ENCODE peak calls at places on chromosomes 11 and 22, in ten cellular contexts. G, C, P, T, D, U, M, Q, X and O are unnamed samples. For H3K27me3, the result is how much of the 10 kb centered on the place peaks cover.

GRCh38 chr11:75301131-75301530 is 50.3 kb downstream of the ARRB1 start:
- DNase-seq in G (no peak), C (no peak), P (no peak), T (no peak), D (no peak), U (no peak), M (no peak), Q (peak), X (no peak), O (no peak)

GRCh38 chr11:59556883-59557205 is 45.5 kb downstream of the OR4D9 start:
- DNase-seq in G (no peak), C (no peak), P (no peak), T (no peak), D (no peak), U (no peak), M (no peak), Q (no peak), X (no peak), O (no peak)

GRCh38 chr11:47800759-47801158 is 33.6 kb upstream of the FNBP4 start:
- DNase-seq in G (no peak), C (no peak), P (no peak), T (no peak), D (no peak), U (no peak), M (no peak), Q (no peak), X (no peak), O (no peak)

GRCh38 chr11:57568330-57568766 is 876 bp upstream of the UBE2L6 start:
- DNase-seq in G (peak), C (peak), P (peak), T (peak), D (no peak), U (peak), M (peak), Q (peak), X (no peak), O (peak)

GRCh38 chr22:27420186-27420816 is 381.3 kb downstream of the MN1 start:
- DNase-seq in G (no peak), C (no peak), P (no peak), T (no peak), D (no peak), U (peak), M (no peak), Q (no peak), X (no peak), O (no peak)

GRCh38 chr11:67468509-67468834 is 579 bp downstream of the TMEM134 start:
- DNase-seq in G (no peak), C (no peak), P (no peak), T (no peak), D (no peak), U (no peak), M (no peak), Q (no peak), X (peak), O (no peak)

GRCh38 chr11:45237666-45238348 is 48.3 kb downstream of the SYT13 start:
- DNase-seq in G (peak), C (no peak), P (no peak), T (no peak), D (no peak), U (no peak), M (no peak), Q (no peak), X (no peak), O (no peak)

GRCh38 chr11:76919467-76919866 is 58.7 kb downstream of the ACER3 start:
- DNase-seq in G (no peak), C (no peak), P (no peak), T (no peak), D (no peak), U (no peak), M (no peak), Q (no peak), X (no peak), O (no peak)

GRCh38 chr22:17266261-17266971 is 47.2 kb upstream of the ADA2 start:
- DNase-seq in G (no peak), C (no peak), P (peak), T (peak), D (peak), U (no peak), M (peak), Q (peak), X (peak), O (no peak)

GRCh38 chr11:118079507-118079906 is 2.6 kb downstream of the TMPRSS4 start:
- DNase-seq in G (no peak), C (peak), P (no peak), T (no peak), D (peak), U (no peak), M (no peak), Q (no peak), X (no peak), O (no peak)

GRCh38 chr11:12119502-12119901 is 9.1 kb downstream of the MICAL2 start:
- DNase-seq in G (no peak), C (no peak), P (no peak), T (no peak), D (peak), U (no peak), M (no peak), Q (no peak), X (peak), O (no peak)

GRCh38 chr11:13942908-13943505 is 19.5 kb upstream of the SPON1 start:
- DNase-seq in G (no peak), C (peak), P (no peak), T (no peak), D (no peak), U (peak), M (no peak), Q (no peak), X (no peak), O (peak)

GRCh38 chr11:7512525-7513209 is 1.1 kb upstream of the PPFIBP2 start:
- DNase-seq in G (peak), C (no peak), P (peak), T (peak), D (peak), U (peak), M (peak), Q (peak), X (no peak), O (no peak)

GRCh38 chr11:4103269-4103668 is 8.7 kb downstream of the RRM1 start:
- DNase-seq in G (no peak), C (no peak), P (no peak), T (no peak), D (no peak), U (no peak), M (no peak), Q (no peak), X (no peak), O (no peak)

GRCh38 chr22:50526849-50527801 is 1.7 kb upstream of the SCO2 start:
- DNase-seq in G (peak), C (peak), P (no peak), T (no peak), D (no peak), U (peak), M (no peak), Q (peak), X (peak), O (no peak)

GRCh38 chr22:50216161-50216683 is 15.4 kb downstream of the SELENOO start:
- DNase-seq in G (no peak), C (no peak), P (no peak), T (no peak), D (no peak), U (no peak), M (no peak), Q (no peak), X (no peak), O (no peak)

GRCh38 chr22:39956932-39957664 is 3.1 kb upstream of the TMA7B start:
- DNase-seq in G (no peak), C (no peak), P (no peak), T (no peak), D (no peak), U (no peak), M (no peak), Q (no peak), X (no peak), O (no peak)

GRCh38 chr22:20453222-20453621 is 15.6 kb upstream of the SCARF2 start:
- DNase-seq in G (no peak), C (no peak), P (no peak), T (no peak), D (no peak), U (no peak), M (no peak), Q (no peak), X (no peak), O (no peak)

GRCh38 chr11:72072348-72072747 is 8.0 kb downstream of the NUMA1 start:
- DNase-seq in G (no peak), C (peak), P (peak), T (no peak), D (no peak), U (peak), M (no peak), Q (no peak), X (peak), O (peak)

GRCh38 chr22:44261164-44261860 is 51.4 kb downstream of the SHISAL1 start:
- DNase-seq in G (peak), C (no peak), P (no peak), T (no peak), D (no peak), U (no peak), M (peak), Q (no peak), X (peak), O (no peak)

GRCh38 chr22:39896313-39896996 is 2.9 kb upstream of the ENTHD1 start:
- DNase-seq in G (no peak), C (no peak), P (no peak), T (no peak), D (no peak), U (no peak), M (no peak), Q (no peak), X (no peak), O (no peak)

GRCh38 chr22:36419177-36419911 is 31.6 kb upstream of the MYH9 start:
- DNase-seq in G (no peak), C (no peak), P (peak), T (peak), D (no peak), U (peak), M (no peak), Q (peak), X (peak), O (peak)

GRCh38 chr11:70471254-70471653 is 72.9 kb downstream of the CTTN start:
- DNase-seq in G (no peak), C (peak), P (peak), T (no peak), D (no peak), U (peak), M (no peak), Q (no peak), X (peak), O (peak)

GRCh38 chr11:9974375-9974774 is 310.5 kb downstream of the SWAP70 start:
- DNase-seq in G (no peak), C (no peak), P (no peak), T (no peak), D (no peak), U (no peak), M (no peak), Q (no peak), X (no peak), O (no peak)

GRCh38 chr11:63762662-63763505 is 5.7 kb downstream of the ZFTA start:
- DNase-seq in G (peak), C (no peak), P (peak), T (peak), D (peak), U (peak), M (peak), Q (peak), X (no peak), O (no peak)

GRCh38 chr11:45615182-45615792 is 50.1 kb downstream of the CHST1 start:
- DNase-seq in G (no peak), C (no peak), P (no peak), T (no peak), D (no peak), U (no peak), M (no peak), Q (no peak), X (no peak), O (no peak)

GRCh38 chr22:39524753-39525657 is 4.6 kb downstream of the ATF4 start:
- DNase-seq in G (no peak), C (no peak), P (no peak), T (no peak), D (no peak), U (no peak), M (no peak), Q (no peak), X (no peak), O (no peak)

GRCh38 chr11:117440258-117440657 is 112.6 kb downstream of the CEP164 start:
- DNase-seq in G (no peak), C (no peak), P (no peak), T (no peak), D (no peak), U (no peak), M (no peak), Q (no peak), X (no peak), O (no peak)

GRCh38 chr11:79237676-79238075 is 203.2 kb downstream of the TENM4 start:
- DNase-seq in G (peak), C (peak), P (peak), T (no peak), D (no peak), U (peak), M (no peak), Q (peak), X (no peak), O (no peak)
- H3K27me3 ChIP-seq in G (under half), C (under half), P (under half), T (under half), D (under half), U (under half), M (under half), Q (under half), X (under half), O (under half)

DNA sequence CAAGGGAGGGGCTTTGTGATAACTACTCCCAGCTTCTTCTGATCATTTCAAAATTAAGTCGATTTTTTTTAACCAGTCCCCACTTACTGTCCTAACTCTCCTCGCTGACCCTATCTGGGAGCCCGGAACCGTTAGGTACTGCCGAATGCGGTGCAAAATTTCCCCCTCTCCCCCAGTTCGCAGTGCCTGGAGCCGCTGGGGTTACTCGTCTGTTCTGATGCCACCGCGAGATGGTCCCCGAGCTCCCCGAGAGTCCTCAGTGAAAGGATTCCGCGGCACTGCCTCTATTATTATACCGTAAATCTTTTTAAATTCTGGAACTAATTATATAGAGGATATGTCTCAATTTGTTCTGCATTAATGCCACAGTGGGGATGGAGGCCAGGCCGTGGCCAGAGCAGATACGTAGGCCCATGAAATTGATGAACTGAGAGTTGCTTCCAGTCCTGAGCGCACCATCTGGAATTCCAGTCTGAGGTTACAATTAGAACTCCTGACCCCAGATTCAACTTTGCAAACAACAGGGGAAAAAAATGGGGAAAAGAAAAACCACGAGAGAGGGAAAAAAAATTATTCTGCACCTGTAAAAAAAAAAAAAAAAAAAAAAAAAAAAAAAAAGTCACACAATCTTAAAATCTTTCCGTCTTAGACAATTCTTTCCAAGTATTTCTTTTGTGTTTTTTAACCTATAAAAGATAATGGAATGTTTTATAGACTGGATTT is 4.3 kb upstream of the WT1 start:
- DNase-seq in G (no peak), C (no peak), P (no peak), T (peak), D (no peak), U (no peak), M (no peak), Q (no peak), X (no peak), O (no peak)
- H3K27me3 ChIP-seq in G (under half), C (half or more), P (half or more), T (under half), D (half or more), U (under half), M (half or more), Q (under half), X (under half), O (half or more)

DNA sequence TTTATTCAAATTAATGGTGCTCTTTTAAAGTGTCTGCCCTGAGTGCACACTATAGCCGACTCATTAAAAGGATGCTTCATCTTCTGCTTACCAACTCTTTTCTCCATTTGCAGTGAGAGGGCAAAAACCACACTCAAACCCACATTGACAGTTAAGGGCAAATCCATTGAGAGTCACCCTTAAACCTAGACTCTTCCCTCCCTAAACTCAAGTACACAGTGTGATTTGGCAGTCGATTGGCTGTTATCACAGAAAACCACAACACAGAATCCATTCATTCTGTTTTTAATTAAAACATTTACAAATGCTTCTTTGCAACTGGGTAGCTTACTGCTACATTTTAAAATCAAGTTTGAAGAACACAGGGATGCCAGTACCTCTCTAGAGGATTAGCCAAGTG is 120.0 kb downstream of the CADM1 start:
- DNase-seq in G (no peak), C (no peak), P (no peak), T (no peak), D (no peak), U (no peak), M (no peak), Q (no peak), X (no peak), O (no peak)
- H3K27me3 ChIP-seq in G (under half), C (under half), P (under half), T (under half), D (under half), U (under half), M (under half), Q (under half), X (under half), O (under half)

GRCh38 chr11:1597331-1597741 is 758 bp downstream of the KRTAP5-2 start:
- DNase-seq in G (peak), C (no peak), P (no peak), T (no peak), D (no peak), U (no peak), M (no peak), Q (no peak), X (no peak), O (no peak)
- H3K27me3 ChIP-seq in G (under half), C (under half), P (under half), T (under half), D (under half), U (under half), M (under half), Q (under half), X (under half), O (under half)

DNA sequence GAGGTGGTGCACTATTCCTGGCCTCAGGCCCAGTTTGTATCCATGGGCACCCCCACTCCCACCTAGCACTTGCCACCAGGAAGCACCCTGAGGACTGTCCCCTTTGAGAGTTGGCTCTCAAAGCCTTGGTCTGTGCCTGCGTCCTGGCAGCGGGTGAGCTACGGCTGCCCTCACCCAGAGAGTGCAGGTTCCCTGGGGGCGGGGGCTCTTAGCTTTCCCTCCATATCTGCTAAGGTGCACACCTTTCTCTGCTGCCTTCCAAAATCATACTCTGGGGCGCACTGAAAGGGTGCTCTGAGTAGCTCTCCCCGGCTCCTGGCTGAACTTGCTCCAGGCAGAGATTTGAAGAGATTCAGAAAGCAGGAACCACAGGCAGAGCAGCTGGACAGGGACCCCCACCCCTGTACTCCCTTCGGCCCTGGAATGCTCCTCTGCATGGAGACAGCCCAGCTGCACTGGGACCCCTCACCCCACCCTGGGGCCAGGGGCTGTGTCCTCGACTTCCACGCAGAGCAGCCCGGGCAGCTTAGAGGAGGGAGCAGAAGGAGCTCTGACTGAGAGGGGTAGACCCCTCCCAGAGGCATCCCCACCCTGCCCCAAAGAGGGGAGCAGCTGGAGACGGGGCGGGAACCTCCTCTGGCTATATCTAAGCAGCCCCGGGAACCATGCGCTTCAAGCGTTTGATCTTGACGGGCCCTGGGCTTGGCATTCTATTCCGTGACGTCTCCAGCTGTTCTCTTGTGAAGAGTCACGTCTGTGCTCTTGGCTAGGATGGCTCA is 7.3 kb downstream of the KCNQ1 start:
- DNase-seq in G (peak), C (no peak), P (no peak), T (peak), D (peak), U (no peak), M (no peak), Q (peak), X (peak), O (no peak)
- H3K27me3 ChIP-seq in G (under half), C (under half), P (under half), T (under half), D (under half), U (under half), M (under half), Q (under half), X (under half), O (half or more)

GRCh38 chr22:22099833-22100812 is 117.5 kb upstream of the TOP3B start:
- DNase-seq in G (no peak), C (peak), P (peak), T (no peak), D (no peak), U (no peak), M (no peak), Q (no peak), X (no peak), O (no peak)

GRCh38 chr22:22094921-22095320 is 112.3 kb upstream of the TOP3B start:
- DNase-seq in G (no peak), C (no peak), P (no peak), T (no peak), D (no peak), U (peak), M (no peak), Q (no peak), X (no peak), O (no peak)

GRCh38 chr22:22097727-22098228 is 115.2 kb upstream of the TOP3B start:
- DNase-seq in G (no peak), C (no peak), P (no peak), T (no peak), D (no peak), U (no peak), M (no peak), Q (no peak), X (no peak), O (no peak)

GRCh38 chr22:22099194-22099486 is 116.6 kb upstream of the TOP3B start:
- DNase-seq in G (no peak), C (no peak), P (no peak), T (no peak), D (no peak), U (no peak), M (no peak), Q (no peak), X (no peak), O (no peak)

DNA sequence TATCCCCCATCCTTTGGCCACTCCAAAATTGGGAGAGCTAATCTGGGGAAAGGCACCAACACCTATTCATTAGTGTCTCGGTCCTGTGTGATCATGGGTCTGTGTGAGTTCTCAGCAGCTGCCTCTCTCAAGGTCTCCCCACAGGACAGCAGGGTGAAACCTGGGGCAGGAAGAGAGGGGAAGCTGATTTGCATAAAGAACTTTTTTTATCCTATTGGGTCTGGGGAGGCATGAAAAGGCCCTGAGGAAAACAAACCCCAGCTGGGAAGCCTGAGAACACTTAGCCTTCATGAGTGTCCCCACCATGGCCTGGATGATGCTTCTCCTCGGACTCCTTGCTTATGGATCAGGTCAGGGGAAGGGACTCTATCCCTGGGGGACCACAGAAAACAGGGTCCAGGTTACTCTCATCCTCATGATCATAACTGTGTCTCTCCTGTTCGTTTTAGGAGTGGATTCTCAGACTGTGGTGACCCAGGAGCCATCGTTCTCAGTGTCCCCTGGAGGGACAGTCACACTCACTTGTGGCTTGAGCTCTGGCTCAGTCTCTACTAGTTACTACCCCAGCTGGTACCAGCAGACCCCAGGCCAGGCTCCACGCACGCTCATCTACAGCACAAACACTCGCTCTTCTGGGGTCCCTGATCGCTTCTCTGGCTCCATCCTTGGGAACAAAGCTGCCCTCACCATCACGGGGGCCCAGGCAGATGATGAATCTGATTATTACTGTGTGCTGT is 116.0 kb upstream of the TOP3B start:
- DNase-seq in G (no peak), C (no peak), P (no peak), T (no peak), D (no peak), U (no peak), M (no peak), Q (no peak), X (no peak), O (no peak)
- H3K27me3 ChIP-seq in G (under half), C (under half), P (under half), T (under half), D (under half), U (under half), M (under half), Q (under half), X (under half), O (half or more)

GRCh38 chr11:95140397-95141030 is 50.9 kb downstream of the ENDOD1 start:
- DNase-seq in G (no peak), C (peak), P (no peak), T (no peak), D (no peak), U (no peak), M (no peak), Q (no peak), X (no peak), O (no peak)
- H3K27me3 ChIP-seq in G (under half), C (under half), P (under half), T (under half), D (under half), U (under half), M (under half), Q (under half), X (under half), O (under half)